ENCODE peak calls at places on chromosomes 7 and 10, in ten cellular contexts. W, J, V, D, K, B, S, Y, T and Z are unnamed samples.

GRCh38 chr10:3151889-3152565 is 20.6 kb downstream of the PITRM1 start:
- DNase-seq in W (no peak), J (no peak), V (no peak), D (peak), K (no peak), B (no peak), S (no peak), Y (no peak), T (no peak), Z (no peak)

GRCh38 chr7:44264221-44264956 is 61.0 kb downstream of the CAMK2B start:
- DNase-seq in W (no peak), J (no peak), V (no peak), D (peak), K (no peak), B (no peak), S (no peak), Y (no peak), T (no peak), Z (no peak)

GRCh38 chr7:74061840-74062539 is 21.6 kb upstream of the LIMK1 start:
- DNase-seq in W (no peak), J (peak), V (peak), D (peak), K (no peak), B (peak), S (peak), Y (peak), T (peak), Z (peak)

GRCh38 chr10:26593896-26594295 is 103.6 kb upstream of the PDSS1 start:
- DNase-seq in W (no peak), J (no peak), V (no peak), D (no peak), K (peak), B (peak), S (no peak), Y (no peak), T (no peak), Z (no peak)

GRCh38 chr7:44367475-44368030 is 42.2 kb upstream of the CAMK2B start:
- DNase-seq in W (no peak), J (no peak), V (no peak), D (no peak), K (no peak), B (no peak), S (no peak), Y (no peak), T (no peak), Z (no peak)

GRCh38 chr10:6128591-6129383 is 40.0 kb downstream of the RBM17 start:
- DNase-seq in W (no peak), J (no peak), V (no peak), D (no peak), K (no peak), B (no peak), S (no peak), Y (no peak), T (peak), Z (no peak)

GRCh38 chr10:119541459-119542356 is 811 bp downstream of the RGS10 start:
- DNase-seq in W (no peak), J (no peak), V (no peak), D (no peak), K (peak), B (peak), S (no peak), Y (peak), T (peak), Z (no peak)

GRCh38 chr10:63489838-63490237 is 24.1 kb upstream of the JMJD1C start:
- DNase-seq in W (no peak), J (no peak), V (no peak), D (no peak), K (no peak), B (no peak), S (no peak), Y (no peak), T (no peak), Z (no peak)

GRCh38 chr10:128124813-128125403 is 1.3 kb downstream of the MKI67 start:
- DNase-seq in W (no peak), J (no peak), V (no peak), D (peak), K (no peak), B (peak), S (no peak), Y (no peak), T (no peak), Z (no peak)

GRCh38 chr7:33185786-33186185 is 56.4 kb downstream of the BBS9 start:
- DNase-seq in W (peak), J (peak), V (no peak), D (peak), K (peak), B (peak), S (peak), Y (no peak), T (peak), Z (no peak)

GRCh38 chr10:78255796-78256638 is 222.4 kb downstream of the RPS24 start:
- DNase-seq in W (no peak), J (peak), V (peak), D (no peak), K (no peak), B (no peak), S (peak), Y (no peak), T (peak), Z (no peak)

GRCh38 chr10:95400789-95401188 is 110.0 kb upstream of the PDLIM1 start:
- DNase-seq in W (no peak), J (no peak), V (no peak), D (no peak), K (no peak), B (no peak), S (peak), Y (no peak), T (no peak), Z (no peak)